ENCODE peak calls at places on chromosomes 13 and 19, in eight cellular contexts. One of them, this sample, is unnamed.

GRCh38 chr19:46724468-46724867 is 7.6 kb upstream of the PRKD2 start:
- DNase-seq in NCI-H1417: no peak
- DNase-seq in tibial artery: no peak
- DNase-seq in fibroblast of pulmonary artery: no peak
- DNase-seq in heart left ventricle: no peak
- DNase-seq in astrocyte of the spinal cord: no peak
- DNase-seq in A172: no peak
- DNase-seq in ELR: no peak
- DNase-seq in this sample: no peak

GRCh38 chr19:2426661-2427322 is 594 bp downstream of the TIMM13 start:
- DNase-seq in A172: peak; percentile 47
- DNase-seq in heart left ventricle: peak; percentile 55
- DNase-seq in tibial artery: no peak
- DNase-seq in ELR: peak; percentile 63
- DNase-seq in NCI-H1417: no peak
- DNase-seq in fibroblast of pulmonary artery: peak; percentile 37
- DNase-seq in astrocyte of the spinal cord: no peak
- DNase-seq in this sample: no peak

GRCh38 chr19:1315470-1316166 is 29.9 kb downstream of the EFNA2 start:
- DNase-seq in ELR: peak; percentile 61
- DNase-seq in tibial artery: no peak
- DNase-seq in NCI-H1417: peak; percentile 59
- DNase-seq in astrocyte of the spinal cord: peak; percentile 33
- DNase-seq in A172: no peak
- DNase-seq in heart left ventricle: peak; percentile 52
- DNase-seq in fibroblast of pulmonary artery: peak; percentile 48
- DNase-seq in this sample: peak; percentile 73

GRCh38 chr19:35299523-35300339 is 7.8 kb downstream of the MAG start:
- DNase-seq in ELR: peak; percentile 14
- DNase-seq in tibial artery: no peak
- DNase-seq in NCI-H1417: no peak
- DNase-seq in fibroblast of pulmonary artery: no peak
- DNase-seq in astrocyte of the spinal cord: no peak
- DNase-seq in heart left ventricle: peak; percentile 29
- DNase-seq in A172: no peak
- DNase-seq in this sample: no peak

GRCh38 chr19:40831502-40832430 is 18.5 kb downstream of the CYP2A6 start:
- DNase-seq in heart left ventricle: no peak
- DNase-seq in fibroblast of pulmonary artery: peak; percentile 91
- DNase-seq in tibial artery: no peak
- DNase-seq in astrocyte of the spinal cord: peak; percentile 77
- DNase-seq in ELR: peak; percentile 80
- DNase-seq in NCI-H1417: no peak
- DNase-seq in A172: peak; percentile 92
- DNase-seq in this sample: no peak

GRCh38 chr13:85549819-85550218 is 249.4 kb downstream of the SLITRK6 start:
- DNase-seq in tibial artery: no peak
- DNase-seq in fibroblast of pulmonary artery: no peak
- DNase-seq in A172: no peak
- DNase-seq in NCI-H1417: no peak
- DNase-seq in heart left ventricle: no peak
- DNase-seq in astrocyte of the spinal cord: no peak
- DNase-seq in ELR: no peak
- DNase-seq in this sample: no peak

GRCh38 chr19:403221-404036 is 5.5 kb downstream of the C2CD4C start:
- DNase-seq in NCI-H1417: peak; percentile 83
- DNase-seq in A172: no peak
- DNase-seq in fibroblast of pulmonary artery: no peak
- DNase-seq in heart left ventricle: no peak
- DNase-seq in ELR: no peak
- DNase-seq in tibial artery: no peak
- DNase-seq in astrocyte of the spinal cord: no peak
- DNase-seq in this sample: no peak

GRCh38 chr19:15534957-15535864 is 26.9 kb downstream of the CYP4F22 start:
- DNase-seq in astrocyte of the spinal cord: no peak
- DNase-seq in tibial artery: no peak
- DNase-seq in A172: no peak
- DNase-seq in heart left ventricle: no peak
- DNase-seq in NCI-H1417: no peak
- DNase-seq in fibroblast of pulmonary artery: no peak
- DNase-seq in ELR: no peak
- DNase-seq in this sample: no peak

GRCh38 chr13:75703768-75704167 is 67.6 kb downstream of the LMO7 start:
- DNase-seq in astrocyte of the spinal cord: no peak
- DNase-seq in ELR: no peak
- DNase-seq in A172: no peak
- DNase-seq in tibial artery: no peak
- DNase-seq in heart left ventricle: no peak
- DNase-seq in NCI-H1417: no peak
- DNase-seq in fibroblast of pulmonary artery: no peak
- DNase-seq in this sample: no peak